ENCODE peak calls at places on chromosomes 13 and 19, in four cellular contexts. O is H1, N is H9, L is IMR-90. F is an unnamed sample.

GRCh38 chr13:52447354-52447753 is 3.1 kb downstream of the VPS36 start:
- DNase-seq in O (no peak), N (no peak), L (peak), F (no peak)

GRCh38 chr19:40598121-40598917 is 2.9 kb upstream of the LTBP4 start:
- DNase-seq in O (peak), N (peak), L (peak), F (peak)

GRCh38 chr13:55345197-55345596 is 1795.5 kb upstream of the PRR20A start:
- DNase-seq in O (no peak), N (no peak), L (no peak), F (no peak)

GRCh38 chr19:30666301-30666803 is 294.2 kb downstream of the ZNF536 start:
- DNase-seq in O (peak), N (peak), L (peak), F (peak)

GRCh38 chr19:41353466-41354342 is at the start of gene TGFB1:
- DNase-seq in O (peak), N (peak), L (peak), F (peak)

GRCh38 chr13:110640591-110641029 is 25.3 kb downstream of the NAXD start:
- DNase-seq in O (no peak), N (peak), L (peak), F (no peak)

GRCh38 chr13:95481051-95481775 is 71.3 kb upstream of the CLDN10 start:
- DNase-seq in O (no peak), N (no peak), L (peak), F (no peak)

GRCh38 chr19:5961969-5962945 is 15.7 kb downstream of the RANBP3 start:
- DNase-seq in O (no peak), N (no peak), L (peak), F (no peak)

GRCh38 chr13:100738176-100738855 is 63.7 kb upstream of the TMTC4 start:
- DNase-seq in O (no peak), N (peak), L (no peak), F (peak)

GRCh38 chr19:7505682-7506384 is 10.1 kb upstream of the ZNF358 start:
- DNase-seq in O (peak), N (no peak), L (no peak), F (peak)

GRCh38 chr13:51262501-51263211 is 40.5 kb downstream of the FAM124A start:
- DNase-seq in O (no peak), N (no peak), L (no peak), F (peak)

GRCh38 chr19:29815231-29815630 is 3.4 kb downstream of the CCNE1 start:
- DNase-seq in O (no peak), N (no peak), L (no peak), F (no peak)

GRCh38 chr13:30364133-30364532 is 56.8 kb upstream of the KATNAL1 start:
- DNase-seq in O (no peak), N (no peak), L (peak), F (peak)

GRCh38 chr13:113403255-113404104 is 39.5 kb upstream of the GRTP1 start:
- DNase-seq in O (no peak), N (peak), L (no peak), F (no peak)

GRCh38 chr13:20882206-20882605 is 20.3 kb downstream of the XPO4 start:
- DNase-seq in O (peak), N (peak), L (peak), F (peak)

GRCh38 chr13:113928701-113929627 is 44.9 kb downstream of the C13orf46 start:
- DNase-seq in O (no peak), N (peak), L (peak), F (no peak)

GRCh38 chr13:77460195-77460594 is 75.3 kb upstream of the SCEL start:
- DNase-seq in O (no peak), N (no peak), L (no peak), F (no peak)

GRCh38 chr13:114049026-114049425 is 75.2 kb upstream of the C13orf46 start:
- DNase-seq in O (no peak), N (no peak), L (no peak), F (no peak)

GRCh38 chr13:42119091-42119490 is 70.6 kb downstream of the DGKH start:
- DNase-seq in O (no peak), N (no peak), L (no peak), F (no peak)
- H4K8ac ChIP-seq in O (no peak), N (no peak), L (no peak), F (no peak)

GRCh38 chr19:46481187-46481586 is 9.8 kb upstream of the PNMA8A start:
- DNase-seq in O (no peak), N (no peak), L (peak), F (no peak)
- H2BK120ac ChIP-seq in O (no peak), N (no peak), L (peak), F (no peak)

DNA sequence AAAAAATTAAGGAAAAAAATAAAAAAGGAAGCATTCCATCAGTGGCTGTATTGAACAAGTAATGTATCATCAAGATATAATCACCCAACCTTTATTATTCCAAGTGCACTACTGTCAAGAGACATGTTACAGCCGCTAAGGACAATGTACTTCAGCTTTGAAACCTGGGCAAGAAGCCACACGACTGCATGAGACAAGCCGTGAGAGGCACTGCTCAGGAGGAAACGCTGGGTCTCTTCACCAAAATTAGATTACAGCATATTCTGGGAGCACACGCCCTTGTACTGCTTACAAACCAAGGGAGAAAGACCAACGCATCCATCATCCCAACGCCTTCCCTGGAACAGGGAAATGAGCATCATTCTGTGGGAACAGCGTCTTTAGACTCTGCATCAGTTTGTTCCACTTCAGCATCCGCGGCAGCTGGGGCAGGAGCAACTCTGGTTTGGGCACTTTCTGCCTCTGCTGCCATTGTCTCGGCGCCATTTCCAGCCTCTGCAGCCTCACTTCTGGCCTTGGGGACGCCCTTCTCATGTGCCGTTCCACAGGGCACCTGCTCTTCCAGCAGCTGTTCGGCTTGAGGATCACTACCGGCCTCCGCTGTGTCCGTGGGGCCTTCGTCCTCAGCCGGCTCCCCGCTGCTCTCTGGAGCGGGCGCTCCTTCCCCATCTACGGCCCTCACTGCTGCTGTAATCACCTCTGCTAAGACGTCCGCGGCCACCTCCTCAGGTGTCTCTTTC is 22.4 kb upstream of the BRD4 start:
- DNase-seq in O (no peak), N (no peak), L (no peak), F (no peak)
- H4K5ac ChIP-seq in O (no peak), N (no peak), L (no peak), F (no peak)

GRCh38 chr13:22108283-22108897 is 437.5 kb downstream of the FGF9 start:
- DNase-seq in O (no peak), N (no peak), L (peak), F (no peak)
- H4K8ac ChIP-seq in O (no peak), N (no peak), L (no peak), F (no peak)

F was measured in mesendoderm.